ENCODE peak calls at places on chromosomes 6 and 20, in five cellular contexts. P, V, U, R and M are unnamed samples.

GRCh38 chr20:13990465-13990864 is at the start of gene SEL1L2:
- DNase-seq in U (no peak), P (no peak), R (no peak), V (no peak), M (no peak)

GRCh38 chr20:63177785-63178444 is 38.0 kb downstream of the YTHDF1 start:
- DNase-seq in P (peak; percentile 7), V (no peak), U (no peak), R (no peak), M (peak; percentile 11)

GRCh38 chr20:36270744-36271638 is 34.7 kb downstream of the AAR2 start:
- DNase-seq in V (no peak), P (no peak), R (peak; percentile 83), U (no peak), M (no peak)

GRCh38 chr6:35419431-35419830 is 32.7 kb upstream of the FANCE start:
- DNase-seq in V (no peak), P (peak; percentile 95), U (no peak), R (peak; percentile 50), M (no peak)

GRCh38 chr20:47392015-47392720 is 35.7 kb upstream of the ZMYND8 start:
- DNase-seq in V (no peak), U (peak; percentile 82), P (peak; percentile 94), R (peak; percentile 71), M (peak; percentile 99)

GRCh38 chr6:136609878-136610706 is 59.9 kb upstream of the MAP7 start:
- DNase-seq in P (peak; percentile 99), R (peak; percentile 46), V (peak; percentile 73), U (no peak), M (peak; percentile 98)

GRCh38 chr20:43755390-43755789 is 28.6 kb upstream of the GTSF1L start:
- DNase-seq in P (peak; percentile 72), R (no peak), U (no peak), V (no peak), M (peak; percentile 50)

GRCh38 chr6:35483490-35483889 is 13.4 kb downstream of the TEAD3 start:
- DNase-seq in R (no peak), V (no peak), U (no peak), P (no peak), M (no peak)

GRCh38 chr6:108157234-108157971 is 8.4 kb upstream of the NR2E1 start:
- DNase-seq in P (no peak), V (no peak), R (no peak), U (no peak), M (no peak)

GRCh38 chr20:50372770-50373088 is 137.5 kb upstream of the PTPN1 start:
- DNase-seq in P (no peak), R (peak; percentile 80), U (peak; percentile 90), V (no peak), M (peak; percentile 42)

GRCh38 chr20:45359069-45359405 is 3.9 kb upstream of the SYS1 start:
- DNase-seq in R (no peak), V (no peak), P (peak; percentile 89), U (no peak), M (no peak)

GRCh38 chr6:52995913-52996685 is 1.0 kb upstream of the GSTA4 start:
- DNase-seq in U (peak; percentile 45), R (peak; percentile 76), P (peak; percentile 91), V (peak; percentile 45), M (peak; percentile 83)

GRCh38 chr20:45971425-45971674 is 653 bp downstream of the ZNF335 start:
- DNase-seq in V (peak; percentile 36), P (no peak), R (no peak), U (no peak), M (no peak)

GRCh38 chr6:111661541-111662041 is 55.9 kb upstream of the TRAF3IP2 start:
- DNase-seq in R (no peak), P (no peak), V (peak; percentile 49), U (no peak), M (no peak)

GRCh38 chr6:15131234-15132195 is 114.4 kb upstream of the JARID2 start:
- DNase-seq in R (no peak), P (no peak), V (no peak), U (no peak), M (no peak)

GRCh38 chr6:90900034-90900433 is 313.2 kb upstream of the MAP3K7 start:
- DNase-seq in R (no peak), U (no peak), P (no peak), V (no peak), M (no peak)

GRCh38 chr20:11516448-11516847 is 401.2 kb upstream of the BTBD3 start:
- DNase-seq in P (no peak), U (no peak), V (no peak), R (no peak), M (no peak)

GRCh38 chr6:87588756-87589407 is 905 bp downstream of the RARS2 start:
- DNase-seq in P (no peak), R (no peak), U (no peak), V (no peak), M (no peak)

GRCh38 chr6:10518461-10519216 is 2.5 kb upstream of the GCNT2 start:
- DNase-seq in R (peak; percentile 54), U (no peak), V (peak; percentile 41), P (peak; percentile 32), M (peak; percentile 86)

DNA sequence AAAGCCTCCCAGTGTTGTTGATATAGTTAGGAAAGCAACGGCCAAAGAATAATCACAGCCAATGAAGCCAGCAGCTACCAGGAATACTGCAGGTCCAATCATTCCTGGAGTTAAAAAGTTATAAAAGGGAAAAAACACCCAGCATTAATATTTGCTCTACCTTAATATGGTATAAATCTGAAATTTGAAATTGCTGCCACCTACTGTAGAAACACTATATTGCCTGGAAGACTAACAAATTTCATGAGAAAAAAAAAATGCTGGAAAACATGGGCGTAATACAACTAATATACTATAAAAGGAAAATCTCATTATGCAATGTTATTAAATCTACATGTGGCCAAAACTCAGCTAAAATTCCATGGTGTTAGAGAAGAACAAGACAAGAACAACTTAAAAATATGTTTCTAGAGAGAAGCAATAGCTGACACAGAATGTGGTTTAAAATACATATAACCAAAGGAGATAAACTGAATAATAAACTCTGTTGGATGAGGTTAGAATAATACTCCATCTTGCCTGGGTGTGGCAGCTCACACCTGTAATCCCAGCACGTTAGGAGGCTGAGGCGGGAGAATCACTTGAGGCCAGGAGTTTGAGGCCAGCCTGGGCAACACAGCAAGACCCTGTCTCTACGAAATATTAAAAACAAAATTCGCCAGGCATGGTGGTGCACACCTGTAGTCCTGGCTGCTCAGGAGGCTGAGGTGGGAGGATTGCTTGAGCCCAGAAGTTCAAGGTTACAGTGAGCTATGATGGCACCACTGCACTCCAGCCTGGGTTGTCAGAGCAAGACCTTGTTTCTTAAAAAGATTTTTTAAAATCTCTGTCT is 43.1 kb downstream of the SLC17A5 start:
- DNase-seq in U (no peak), P (peak; percentile 74), R (peak; percentile 52), V (no peak), M (peak; percentile 56)
- TF ChIP-seq CTCF in U (peak; percentile 42), P (peak; percentile 63), R (peak; percentile 57), V (peak; percentile 63), M (peak; percentile 52)

GRCh38 chr6:149991838-149992237 is 28.1 kb downstream of the ULBP1 start:
- DNase-seq in P (no peak), V (no peak), R (no peak), U (no peak), M (no peak)

GRCh38 chr6:149987602-149988107 is 23.9 kb downstream of the ULBP1 start:
- DNase-seq in V (no peak), P (no peak), U (no peak), R (no peak), M (no peak)

GRCh38 chr6:149988550-149989336 is 25.0 kb downstream of the ULBP1 start:
- DNase-seq in V (no peak), U (no peak), P (no peak), R (no peak), M (no peak)

GRCh38 chr6:149990672-149991402 is 27.1 kb downstream of the ULBP1 start:
- DNase-seq in V (no peak), P (no peak), R (no peak), U (no peak), M (no peak)

GRCh38 chr6:149990109-149990671 is 26.4 kb downstream of the ULBP1 start:
- DNase-seq in P (no peak), R (no peak), V (no peak), U (no peak), M (no peak)
- H3K4me3 ChIP-seq in P (no peak overlapping the region), R (no peak overlapping the region), V (no peak overlapping the region), U (peak overlapping the region; percentile 15), M (no peak overlapping the region)

GRCh38 chr6:84549912-84550311 is 214.5 kb downstream of the TBX18 start:
- DNase-seq in V (no peak), P (peak; percentile 34), U (no peak), R (no peak), M (no peak)
- TF ChIP-seq CTCF in V (peak; percentile 9), P (peak; percentile 60), U (no peak), R (peak; percentile 25), M (no peak)

DNA sequence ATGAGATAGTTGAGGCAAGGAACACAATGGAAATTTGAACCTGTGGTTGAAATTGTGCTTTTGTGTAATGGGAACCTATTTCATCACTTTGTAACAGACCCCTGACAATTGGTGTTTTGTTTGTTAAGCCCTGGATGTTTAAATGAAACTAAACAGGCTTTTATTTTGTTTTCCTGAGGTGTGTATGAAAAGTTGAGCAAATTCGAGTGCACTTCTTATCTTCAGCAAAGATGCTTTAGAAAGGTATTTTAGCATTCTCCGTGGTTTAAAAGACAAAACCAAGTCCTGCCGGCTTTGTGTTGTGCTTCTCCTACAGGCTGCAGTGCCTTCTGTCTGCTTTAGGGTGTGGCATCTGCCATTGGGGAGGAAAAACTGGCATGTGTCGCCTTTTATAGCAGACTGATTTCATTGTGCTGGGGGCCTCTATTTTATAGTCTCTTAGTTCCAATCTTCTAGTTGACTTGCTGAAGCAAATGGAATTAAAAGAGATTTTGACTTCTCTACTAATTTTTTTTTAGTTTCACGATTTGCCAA is 2.2 kb upstream of the ARID1B start:
- DNase-seq in V (peak; percentile 15), P (no peak), U (no peak), R (no peak), M (peak; percentile 33)
- H3K4me3 ChIP-seq in V (no peak overlapping the region), P (no peak overlapping the region), U (no peak overlapping the region), R (no peak overlapping the region), M (no peak overlapping the region)